ENCODE peak calls at places on chromosome 10, in six cellular contexts. J is IMR-90, X is choroid plexus epithelial cell, C is NB4, N is endodermal cell, I is astrocyte of the spinal cord. W is an unnamed sample.
A peak's percentile ranks its signal among the peaks of the same experiment; 100 is the strongest.

GRCh38 chr10:38054361-38054797 is 39.8 kb upstream of the ZNF37A start:
- DNase-seq in J (peak; percentile 93), X (peak; percentile 92), I (peak; percentile 36), C (peak; percentile 1), N (no peak), W (no peak)

GRCh38 chr10:125607689-125608290 is 75.2 kb downstream of the TEX36 start:
- DNase-seq in J (no peak), X (no peak), I (no peak), C (no peak), N (no peak), W (no peak)

GRCh38 chr10:104300736-104301292 is 31.8 kb downstream of the GSTO2 start:
- DNase-seq in X (peak; percentile 96), J (peak; percentile 99), I (peak; percentile 98), C (no peak), N (no peak), W (peak; percentile 96)

GRCh38 chr10:99768430-99769011 is 13.9 kb upstream of the ABCC2 start:
- DNase-seq in N (no peak), J (peak; percentile 53), I (no peak), C (no peak), X (no peak), W (no peak)

GRCh38 chr10:72772031-72772430 is 80.1 kb downstream of the MCU start:
- DNase-seq in N (no peak), X (no peak), J (no peak), I (no peak), C (no peak), W (no peak)

GRCh38 chr10:132153616-132154217 is 33.0 kb upstream of the DPYSL4 start:
- DNase-seq in I (no peak), N (no peak), X (no peak), J (no peak), C (no peak), W (no peak)

GRCh38 chr10:11685787-11686218 is 56.4 kb upstream of the ECHDC3 start:
- DNase-seq in I (peak; percentile 59), J (peak; percentile 24), N (no peak), C (peak; percentile 73), X (peak; percentile 52), W (no peak)

GRCh38 chr10:101441539-101442455 is 87.8 kb downstream of the BTRC start:
- DNase-seq in C (peak; percentile 78), N (peak; percentile 69), J (peak; percentile 78), X (peak; percentile 90), I (peak; percentile 65), W (peak; percentile 44)

GRCh38 chr10:93259126-93259525 is 185.4 kb downstream of the CYP26A1 start:
- DNase-seq in X (no peak), N (no peak), C (no peak), J (no peak), I (no peak), W (no peak)

GRCh38 chr10:86940677-86941076 is 16.7 kb downstream of the MMRN2 start:
- DNase-seq in C (no peak), N (peak; percentile 49), J (no peak), I (no peak), X (no peak), W (no peak)

GRCh38 chr10:12299222-12299973 is 49.9 kb upstream of the CAMK1D start:
- DNase-seq in I (no peak), N (no peak), J (no peak), X (no peak), C (no peak), W (no peak)

GRCh38 chr10:52256832-52257691 is 57.0 kb upstream of the DKK1 start:
- DNase-seq in C (peak; percentile 14), N (no peak), X (peak; percentile 48), I (no peak), J (peak; percentile 31), W (no peak)
- H3K4me3 ChIP-seq in C (no peak overlapping the region), N (no peak overlapping the region), X (no peak overlapping the region), I (no peak overlapping the region), J (no peak overlapping the region), W (no peak overlapping the region)

GRCh38 chr10:62017141-62017870 is 115.8 kb downstream of the ARID5B start:
- DNase-seq in C (no peak), I (no peak), N (no peak), X (no peak), J (no peak), W (no peak)

GRCh38 chr10:62018141-62018911 is 116.8 kb downstream of the ARID5B start:
- DNase-seq in N (no peak), X (no peak), I (no peak), C (no peak), J (no peak), W (no peak)

GRCh38 chr10:62015994-62016393 is 114.5 kb downstream of the ARID5B start:
- DNase-seq in J (peak; percentile 55), N (no peak), X (peak; percentile 76), C (no peak), I (no peak), W (no peak)

GRCh38 chr10:62014510-62014909 is 113.0 kb downstream of the ARID5B start:
- DNase-seq in X (no peak), J (no peak), C (no peak), N (no peak), I (no peak), W (no peak)

GRCh38 chr10:62016477-62017140 is 115.1 kb downstream of the ARID5B start:
- DNase-seq in C (peak; percentile 54), I (no peak), J (peak; percentile 42), N (no peak), X (no peak), W (no peak)
- H3K4me3 ChIP-seq in C (no peak overlapping the region), I (no peak overlapping the region), J (no peak overlapping the region), N (no peak overlapping the region), X (no peak overlapping the region), W (no peak overlapping the region)

GRCh38 chr10:80613466-80613865 is 75.8 kb downstream of the SH2D4B start:
- DNase-seq in I (no peak), X (no peak), J (no peak), N (peak; percentile 17), C (no peak), W (no peak)

GRCh38 chr10:80611481-80611880 is 73.8 kb downstream of the SH2D4B start:
- DNase-seq in J (no peak), N (no peak), X (no peak), I (no peak), C (no peak), W (no peak)

GRCh38 chr10:80612261-80612660 is 74.6 kb downstream of the SH2D4B start:
- DNase-seq in N (no peak), X (no peak), I (no peak), J (no peak), C (no peak), W (no peak)

GRCh38 chr10:80608706-80609105 is 71.0 kb downstream of the SH2D4B start:
- DNase-seq in C (no peak), X (no peak), N (no peak), I (no peak), J (no peak), W (no peak)

GRCh38 chr10:80609331-80609730 is 71.6 kb downstream of the SH2D4B start:
- DNase-seq in I (no peak), J (no peak), C (peak; percentile 19), X (peak; percentile 1), N (peak; percentile 41), W (no peak)
- H3K4me3 ChIP-seq in I (no peak overlapping the region), J (no peak overlapping the region), C (no peak overlapping the region), X (no peak overlapping the region), N (no peak overlapping the region), W (no peak overlapping the region)

DNA sequence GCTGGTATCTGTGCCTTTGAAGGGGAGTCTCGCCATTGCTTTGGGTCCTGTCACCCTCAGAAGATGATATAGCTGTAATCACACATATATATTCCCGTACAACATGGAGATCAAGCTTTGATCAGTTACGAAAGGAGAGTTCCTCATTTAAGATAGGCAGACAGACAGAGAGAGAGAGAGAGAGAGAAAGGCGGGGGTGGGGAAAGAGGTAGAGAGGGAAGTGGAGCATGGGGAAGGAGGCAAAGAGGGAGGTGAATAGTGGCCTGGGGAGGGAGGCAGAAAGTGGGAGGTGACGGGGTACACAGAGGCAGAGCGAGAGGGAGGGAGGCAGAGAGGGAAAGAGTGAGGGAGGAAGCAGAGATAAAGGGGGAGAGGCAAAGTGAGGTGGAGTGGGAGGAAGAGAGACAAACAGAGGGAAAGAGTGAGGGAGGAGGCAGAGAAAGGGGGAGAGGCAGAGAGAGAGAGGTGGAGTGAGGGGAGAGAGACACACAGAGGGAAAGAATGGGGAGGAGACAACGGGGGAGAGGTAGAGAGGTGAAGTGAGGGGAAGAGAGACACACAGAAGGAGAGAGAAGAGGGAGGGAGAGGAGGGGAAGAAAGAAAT is 44.6 kb upstream of the C1QL3 start:
- DNase-seq in X (no peak), I (no peak), C (peak; percentile 31), J (no peak), N (no peak), W (no peak)
- H3K4me3 ChIP-seq in X (peak overlapping the region; percentile 40), I (no peak overlapping the region), C (no peak overlapping the region), J (peak overlapping the region; percentile 10), N (no peak overlapping the region), W (no peak overlapping the region)

GRCh38 chr10:77504196-77504869 is 133.3 kb downstream of the KCNMA1 start:
- DNase-seq in J (peak; percentile 76), C (no peak), N (no peak), I (peak; percentile 58), X (peak; percentile 74), W (no peak)

GRCh38 chr10:77505431-77506334 is 131.9 kb downstream of the KCNMA1 start:
- DNase-seq in N (no peak), J (peak; percentile 91), C (no peak), I (peak; percentile 93), X (peak; percentile 72), W (no peak)

GRCh38 chr10:77507313-77507712 is 130.3 kb downstream of the KCNMA1 start:
- DNase-seq in I (no peak), C (no peak), J (no peak), N (no peak), X (no peak), W (no peak)

GRCh38 chr10:77506517-77506916 is 131.1 kb downstream of the KCNMA1 start:
- DNase-seq in J (peak; percentile 23), I (peak; percentile 29), N (no peak), X (peak; percentile 36), C (no peak), W (no peak)

DNA sequence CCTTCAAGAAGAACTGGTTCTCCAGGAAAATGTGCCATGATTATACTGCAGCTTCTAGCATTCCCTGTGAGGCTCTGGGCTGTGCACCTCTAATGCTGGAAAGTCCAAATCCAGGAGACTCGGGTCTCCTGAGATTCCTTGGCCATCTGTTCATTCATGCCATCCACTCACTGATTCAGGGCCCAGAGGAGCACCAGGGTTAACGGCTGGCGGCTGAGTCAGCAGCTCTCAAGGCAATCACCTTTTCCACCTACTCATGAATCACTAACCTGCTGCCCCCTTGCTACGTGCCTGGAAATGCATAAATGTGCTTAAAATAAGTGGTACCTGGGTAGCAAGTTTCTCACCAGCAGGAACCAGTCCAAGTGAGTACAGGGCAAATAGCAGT is 132.7 kb downstream of the KCNMA1 start:
- DNase-seq in I (peak; percentile 47), C (no peak), N (peak; percentile 66), X (peak; percentile 23), J (peak; percentile 56), W (no peak)
- H3K4me3 ChIP-seq in I (no peak overlapping the region), C (no peak overlapping the region), N (no peak overlapping the region), X (no peak overlapping the region), J (no peak overlapping the region), W (no peak overlapping the region)

DNA sequence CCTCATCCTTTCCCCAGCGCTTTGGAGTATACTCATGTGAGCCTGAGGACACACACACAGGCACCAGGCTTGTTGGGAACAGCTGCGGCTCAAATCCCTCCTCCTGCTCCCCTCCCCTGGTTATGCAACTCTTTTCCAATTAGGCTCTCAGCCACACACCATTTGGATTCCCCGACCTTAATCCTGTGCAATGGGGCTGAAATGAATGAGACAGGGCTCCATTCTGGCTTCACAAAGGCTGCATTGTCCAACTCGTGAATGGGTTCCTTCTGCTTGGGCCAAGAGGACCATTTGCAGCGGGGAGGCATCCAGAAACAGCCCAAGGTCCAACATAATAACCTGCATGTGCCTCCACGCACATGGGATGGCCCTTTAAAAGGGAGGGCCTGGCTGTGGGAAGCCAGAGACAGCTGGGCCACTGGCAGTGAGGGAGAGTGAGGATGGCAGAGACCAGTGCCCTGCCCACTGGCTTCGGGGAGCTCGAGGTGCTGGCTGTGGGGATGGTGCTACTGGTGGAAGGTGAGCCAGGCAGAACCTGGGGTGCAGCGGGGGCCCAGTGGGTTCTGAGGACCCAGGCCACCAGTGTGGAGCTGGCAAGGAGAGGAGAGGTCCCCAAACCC is at the start of gene RGR:
- DNase-seq in I (no peak), X (no peak), J (no peak), C (no peak), N (no peak), W (no peak)
- H3K4me3 ChIP-seq in I (no peak within 1 kb of the TSS), X (no peak within 1 kb of the TSS), J (no peak within 1 kb of the TSS), C (no peak within 1 kb of the TSS), N (no peak within 1 kb of the TSS), W (no peak within 1 kb of the TSS)